ENCODE peak calls at places on chromosomes 6 and 20, in five cellular contexts. One of them, this sample, is unnamed.

GRCh38 chr6:100657678-100658330 is 193.1 kb upstream of the SIM1 start:
- DNase-seq in EL: peak
- DNase-seq in D341Med: no peak
- DNase-seq in activated T-cell treated with anti-CD3 and anti-CD28 coated beads, Interleukin-2, amount 50 U/mL, for 72 hours: no peak
- DNase-seq in stimulated activated CD4-positive, alpha-beta T cell treated with anti-CD3 and anti-CD28 coated beads, Interleukin-4, amount 100 ng/mL, for 24 hours: no peak
- DNase-seq in this sample: no peak

GRCh38 chr20:59014680-59015389 is 4.4 kb upstream of the TUBB1 start:
- DNase-seq in EL: no peak
- DNase-seq in D341Med: no peak
- DNase-seq in activated T-cell treated with anti-CD3 and anti-CD28 coated beads, Interleukin-2, amount 50 U/mL, for 72 hours: no peak
- DNase-seq in stimulated activated CD4-positive, alpha-beta T cell treated with anti-CD3 and anti-CD28 coated beads, Interleukin-4, amount 100 ng/mL, for 24 hours: no peak
- DNase-seq in this sample: no peak

GRCh38 chr20:36110936-36111445 is 43.5 kb upstream of the EPB41L1 start:
- DNase-seq in activated T-cell treated with anti-CD3 and anti-CD28 coated beads, Interleukin-2, amount 50 U/mL, for 72 hours: no peak
- DNase-seq in stimulated activated CD4-positive, alpha-beta T cell treated with anti-CD3 and anti-CD28 coated beads, Interleukin-4, amount 100 ng/mL, for 24 hours: no peak
- DNase-seq in D341Med: no peak
- DNase-seq in EL: no peak
- DNase-seq in this sample: no peak

GRCh38 chr6:136226674-136227377 is 23.3 kb downstream of the MTFR2 start:
- DNase-seq in activated T-cell treated with anti-CD3 and anti-CD28 coated beads, Interleukin-2, amount 50 U/mL, for 72 hours: no peak
- DNase-seq in D341Med: no peak
- DNase-seq in stimulated activated CD4-positive, alpha-beta T cell treated with anti-CD3 and anti-CD28 coated beads, Interleukin-4, amount 100 ng/mL, for 24 hours: no peak
- DNase-seq in EL: no peak
- DNase-seq in this sample: no peak

GRCh38 chr6:151716446-151717047 is 90.9 kb upstream of the ESR1 start:
- DNase-seq in D341Med: no peak
- DNase-seq in stimulated activated CD4-positive, alpha-beta T cell treated with anti-CD3 and anti-CD28 coated beads, Interleukin-4, amount 100 ng/mL, for 24 hours: no peak
- DNase-seq in activated T-cell treated with anti-CD3 and anti-CD28 coated beads, Interleukin-2, amount 50 U/mL, for 72 hours: no peak
- DNase-seq in EL: peak
- DNase-seq in this sample: no peak

GRCh38 chr6:14270925-14271791 is 153.6 kb downstream of the CD83 start:
- DNase-seq in activated T-cell treated with anti-CD3 and anti-CD28 coated beads, Interleukin-2, amount 50 U/mL, for 72 hours: peak
- DNase-seq in EL: peak
- DNase-seq in stimulated activated CD4-positive, alpha-beta T cell treated with anti-CD3 and anti-CD28 coated beads, Interleukin-4, amount 100 ng/mL, for 24 hours: peak
- DNase-seq in D341Med: no peak
- DNase-seq in this sample: no peak

GRCh38 chr20:48825551-48825885 is 2.3 kb downstream of the PREX1 start:
- DNase-seq in D341Med: no peak
- DNase-seq in activated T-cell treated with anti-CD3 and anti-CD28 coated beads, Interleukin-2, amount 50 U/mL, for 72 hours: no peak
- DNase-seq in stimulated activated CD4-positive, alpha-beta T cell treated with anti-CD3 and anti-CD28 coated beads, Interleukin-4, amount 100 ng/mL, for 24 hours: no peak
- DNase-seq in EL: no peak
- DNase-seq in this sample: no peak

GRCh38 chr6:43833223-43833995 is 63.4 kb downstream of the VEGFA start:
- DNase-seq in stimulated activated CD4-positive, alpha-beta T cell treated with anti-CD3 and anti-CD28 coated beads, Interleukin-4, amount 100 ng/mL, for 24 hours: no peak
- DNase-seq in activated T-cell treated with anti-CD3 and anti-CD28 coated beads, Interleukin-2, amount 50 U/mL, for 72 hours: no peak
- DNase-seq in EL: peak
- DNase-seq in D341Med: no peak
- DNase-seq in this sample: no peak

GRCh38 chr6:82237013-82237412 is 10.5 kb downstream of the IBTK start:
- DNase-seq in D341Med: no peak
- DNase-seq in EL: peak
- DNase-seq in activated T-cell treated with anti-CD3 and anti-CD28 coated beads, Interleukin-2, amount 50 U/mL, for 72 hours: no peak
- DNase-seq in stimulated activated CD4-positive, alpha-beta T cell treated with anti-CD3 and anti-CD28 coated beads, Interleukin-4, amount 100 ng/mL, for 24 hours: no peak
- DNase-seq in this sample: no peak

GRCh38 chr6:22082278-22082677 is 214.6 kb downstream of the PRL start:
- DNase-seq in activated T-cell treated with anti-CD3 and anti-CD28 coated beads, Interleukin-2, amount 50 U/mL, for 72 hours: no peak
- DNase-seq in stimulated activated CD4-positive, alpha-beta T cell treated with anti-CD3 and anti-CD28 coated beads, Interleukin-4, amount 100 ng/mL, for 24 hours: no peak
- DNase-seq in D341Med: peak
- DNase-seq in EL: no peak
- DNase-seq in this sample: no peak

GRCh38 chr6:33931799-33932198 is 128.0 kb upstream of the MLN start:
- DNase-seq in D341Med: no peak
- DNase-seq in EL: no peak
- DNase-seq in activated T-cell treated with anti-CD3 and anti-CD28 coated beads, Interleukin-2, amount 50 U/mL, for 72 hours: no peak
- DNase-seq in stimulated activated CD4-positive, alpha-beta T cell treated with anti-CD3 and anti-CD28 coated beads, Interleukin-4, amount 100 ng/mL, for 24 hours: no peak
- DNase-seq in this sample: no peak

GRCh38 chr6:20554817-20555216 is 20.6 kb downstream of the CDKAL1 start:
- DNase-seq in D341Med: no peak
- DNase-seq in activated T-cell treated with anti-CD3 and anti-CD28 coated beads, Interleukin-2, amount 50 U/mL, for 72 hours: no peak
- DNase-seq in EL: no peak
- DNase-seq in stimulated activated CD4-positive, alpha-beta T cell treated with anti-CD3 and anti-CD28 coated beads, Interleukin-4, amount 100 ng/mL, for 24 hours: no peak
- DNase-seq in this sample: no peak

GRCh38 chr20:24134284-24134683 is 145.7 kb upstream of the GGTLC1 start:
- DNase-seq in EL: no peak
- DNase-seq in stimulated activated CD4-positive, alpha-beta T cell treated with anti-CD3 and anti-CD28 coated beads, Interleukin-4, amount 100 ng/mL, for 24 hours: no peak
- DNase-seq in D341Med: no peak
- DNase-seq in activated T-cell treated with anti-CD3 and anti-CD28 coated beads, Interleukin-2, amount 50 U/mL, for 72 hours: no peak
- DNase-seq in this sample: no peak

GRCh38 chr20:24118781-24119175 is 130.2 kb upstream of the GGTLC1 start:
- DNase-seq in D341Med: no peak
- DNase-seq in EL: peak
- DNase-seq in stimulated activated CD4-positive, alpha-beta T cell treated with anti-CD3 and anti-CD28 coated beads, Interleukin-4, amount 100 ng/mL, for 24 hours: no peak
- DNase-seq in activated T-cell treated with anti-CD3 and anti-CD28 coated beads, Interleukin-2, amount 50 U/mL, for 72 hours: no peak
- DNase-seq in this sample: no peak

GRCh38 chr6:18823782-18824386 is 436.7 kb downstream of the RNF144B start:
- DNase-seq in EL: peak
- DNase-seq in D341Med: peak
- DNase-seq in stimulated activated CD4-positive, alpha-beta T cell treated with anti-CD3 and anti-CD28 coated beads, Interleukin-4, amount 100 ng/mL, for 24 hours: peak
- DNase-seq in activated T-cell treated with anti-CD3 and anti-CD28 coated beads, Interleukin-2, amount 50 U/mL, for 72 hours: peak
- DNase-seq in this sample: no peak

GRCh38 chr20:47003223-47003622 is 108.6 kb downstream of the EYA2 start:
- DNase-seq in stimulated activated CD4-positive, alpha-beta T cell treated with anti-CD3 and anti-CD28 coated beads, Interleukin-4, amount 100 ng/mL, for 24 hours: no peak
- DNase-seq in D341Med: no peak
- DNase-seq in activated T-cell treated with anti-CD3 and anti-CD28 coated beads, Interleukin-2, amount 50 U/mL, for 72 hours: no peak
- DNase-seq in EL: no peak
- DNase-seq in this sample: no peak

GRCh38 chr6:170129691-170130171 is 161.1 kb downstream of the DLL1 start:
- DNase-seq in EL: no peak
- DNase-seq in activated T-cell treated with anti-CD3 and anti-CD28 coated beads, Interleukin-2, amount 50 U/mL, for 72 hours: no peak
- DNase-seq in stimulated activated CD4-positive, alpha-beta T cell treated with anti-CD3 and anti-CD28 coated beads, Interleukin-4, amount 100 ng/mL, for 24 hours: no peak
- DNase-seq in D341Med: no peak
- DNase-seq in this sample: no peak

GRCh38 chr20:19850190-19850533 is 92.1 kb downstream of the RIN2 start:
- DNase-seq in D341Med: no peak
- DNase-seq in stimulated activated CD4-positive, alpha-beta T cell treated with anti-CD3 and anti-CD28 coated beads, Interleukin-4, amount 100 ng/mL, for 24 hours: no peak
- DNase-seq in activated T-cell treated with anti-CD3 and anti-CD28 coated beads, Interleukin-2, amount 50 U/mL, for 72 hours: no peak
- DNase-seq in EL: no peak
- DNase-seq in this sample: no peak

GRCh38 chr20:46962452-46963195 is 68.0 kb downstream of the EYA2 start:
- DNase-seq in activated T-cell treated with anti-CD3 and anti-CD28 coated beads, Interleukin-2, amount 50 U/mL, for 72 hours: no peak
- DNase-seq in stimulated activated CD4-positive, alpha-beta T cell treated with anti-CD3 and anti-CD28 coated beads, Interleukin-4, amount 100 ng/mL, for 24 hours: no peak
- DNase-seq in D341Med: no peak
- DNase-seq in EL: no peak
- DNase-seq in this sample: no peak

GRCh38 chr6:14635933-14636599 is 518.5 kb downstream of the CD83 start:
- DNase-seq in D341Med: no peak
- DNase-seq in EL: no peak
- DNase-seq in activated T-cell treated with anti-CD3 and anti-CD28 coated beads, Interleukin-2, amount 50 U/mL, for 72 hours: peak
- DNase-seq in stimulated activated CD4-positive, alpha-beta T cell treated with anti-CD3 and anti-CD28 coated beads, Interleukin-4, amount 100 ng/mL, for 24 hours: peak
- DNase-seq in this sample: no peak

GRCh38 chr20:58616411-58616810 is 34.7 kb upstream of the STX16 start:
- DNase-seq in D341Med: no peak
- DNase-seq in EL: no peak
- DNase-seq in activated T-cell treated with anti-CD3 and anti-CD28 coated beads, Interleukin-2, amount 50 U/mL, for 72 hours: no peak
- DNase-seq in stimulated activated CD4-positive, alpha-beta T cell treated with anti-CD3 and anti-CD28 coated beads, Interleukin-4, amount 100 ng/mL, for 24 hours: no peak
- DNase-seq in this sample: no peak

GRCh38 chr6:6008648-6009421 is 2.1 kb upstream of the NRN1 start:
- DNase-seq in EL: peak
- DNase-seq in stimulated activated CD4-positive, alpha-beta T cell treated with anti-CD3 and anti-CD28 coated beads, Interleukin-4, amount 100 ng/mL, for 24 hours: peak
- DNase-seq in D341Med: peak
- DNase-seq in activated T-cell treated with anti-CD3 and anti-CD28 coated beads, Interleukin-2, amount 50 U/mL, for 72 hours: peak
- DNase-seq in this sample: peak

GRCh38 chr6:53209681-53210080 is 61.0 kb upstream of the GCM1 start:
- DNase-seq in EL: no peak
- DNase-seq in D341Med: no peak
- DNase-seq in stimulated activated CD4-positive, alpha-beta T cell treated with anti-CD3 and anti-CD28 coated beads, Interleukin-4, amount 100 ng/mL, for 24 hours: no peak
- DNase-seq in activated T-cell treated with anti-CD3 and anti-CD28 coated beads, Interleukin-2, amount 50 U/mL, for 72 hours: no peak
- DNase-seq in this sample: no peak

GRCh38 chr20:19260412-19261090 is 48.1 kb downstream of the SLC24A3 start:
- DNase-seq in EL: peak
- DNase-seq in activated T-cell treated with anti-CD3 and anti-CD28 coated beads, Interleukin-2, amount 50 U/mL, for 72 hours: no peak
- DNase-seq in D341Med: no peak
- DNase-seq in stimulated activated CD4-positive, alpha-beta T cell treated with anti-CD3 and anti-CD28 coated beads, Interleukin-4, amount 100 ng/mL, for 24 hours: no peak
- DNase-seq in this sample: no peak

GRCh38 chr6:21404577-21404976 is 189.0 kb upstream of the SOX4 start:
- DNase-seq in activated T-cell treated with anti-CD3 and anti-CD28 coated beads, Interleukin-2, amount 50 U/mL, for 72 hours: no peak
- DNase-seq in EL: no peak
- DNase-seq in D341Med: no peak
- DNase-seq in stimulated activated CD4-positive, alpha-beta T cell treated with anti-CD3 and anti-CD28 coated beads, Interleukin-4, amount 100 ng/mL, for 24 hours: no peak
- DNase-seq in this sample: no peak

GRCh38 chr6:170296423-170296745 is 5.5 kb upstream of the DLL1 start:
- DNase-seq in EL: no peak
- DNase-seq in D341Med: no peak
- DNase-seq in activated T-cell treated with anti-CD3 and anti-CD28 coated beads, Interleukin-2, amount 50 U/mL, for 72 hours: no peak
- DNase-seq in stimulated activated CD4-positive, alpha-beta T cell treated with anti-CD3 and anti-CD28 coated beads, Interleukin-4, amount 100 ng/mL, for 24 hours: no peak
- DNase-seq in this sample: no peak

GRCh38 chr6:119669228-119669627 is 319.7 kb upstream of the MAN1A1 start:
- DNase-seq in activated T-cell treated with anti-CD3 and anti-CD28 coated beads, Interleukin-2, amount 50 U/mL, for 72 hours: no peak
- DNase-seq in stimulated activated CD4-positive, alpha-beta T cell treated with anti-CD3 and anti-CD28 coated beads, Interleukin-4, amount 100 ng/mL, for 24 hours: no peak
- DNase-seq in EL: no peak
- DNase-seq in D341Med: no peak
- DNase-seq in this sample: no peak